ENCODE peak calls at places on chromosome 13, in four cellular contexts. Q is tibial artery, K is HFF-Myc, F is psoas muscle. N is an unnamed sample.

GRCh38 chr13:20495087-20496023 is 30.3 kb downstream of the CRYL1 start:
- DNase-seq in Q (peak; percentile 78), K (peak; percentile 48), F (no peak), N (peak; percentile 49)

GRCh38 chr13:53045110-53045509 is 16.5 kb downstream of the OLFM4 start:
- DNase-seq in Q (no peak), K (no peak), F (no peak), N (no peak)

GRCh38 chr13:73607489-73608156 is 526.6 kb downstream of the KLF12 start:
- DNase-seq in Q (no peak), K (no peak), F (no peak), N (no peak)

GRCh38 chr13:20264271-20265018 is 32.3 kb upstream of the GJB6 start:
- DNase-seq in Q (no peak), K (no peak), F (no peak), N (no peak)

GRCh38 chr13:105255472-105255871 is 1280.0 kb downstream of the EFNB2 start:
- DNase-seq in Q (no peak), K (no peak), F (no peak), N (no peak)

GRCh38 chr13:53112522-53112921 is 83.9 kb downstream of the OLFM4 start:
- DNase-seq in Q (no peak), K (no peak), F (no peak), N (no peak)

GRCh38 chr13:110346661-110347067 is 39.6 kb downstream of the COL4A2 start:
- DNase-seq in Q (no peak), K (no peak), F (no peak), N (no peak)

GRCh38 chr13:95155504-95155903 is 145.7 kb downstream of the ABCC4 start:
- DNase-seq in Q (no peak), K (no peak), F (no peak), N (no peak)

GRCh38 chr13:92994056-92994455 is 232.6 kb upstream of the GPC6 start:
- DNase-seq in Q (no peak), K (no peak), F (no peak), N (no peak)

GRCh38 chr13:79782541-79783216 is 301.7 kb downstream of the NDFIP2 start:
- DNase-seq in Q (no peak), K (no peak), F (no peak), N (no peak)

GRCh38 chr13:41052441-41052840 is 8.9 kb upstream of the WBP4 start:
- DNase-seq in Q (no peak), K (no peak), F (no peak), N (no peak)

GRCh38 chr13:41361501-41361900 is 50.4 kb downstream of the NAA16 start:
- DNase-seq in Q (no peak), K (no peak), F (no peak), N (no peak)

GRCh38 chr13:94020833-94021232 is 458.6 kb downstream of the DCT start:
- DNase-seq in Q (no peak), K (no peak), F (no peak), N (no peak)

GRCh38 chr13:46274094-46274698 is 62.5 kb downstream of the LRRC63 start:
- DNase-seq in Q (no peak), K (no peak), F (no peak), N (no peak)

GRCh38 chr13:71672527-71672926 is 194.5 kb downstream of the DACH1 start:
- DNase-seq in Q (no peak), K (no peak), F (no peak), N (no peak)

GRCh38 chr13:28044608-28045007 is 55.8 kb downstream of the FLT3 start:
- DNase-seq in Q (no peak), K (no peak), F (no peak), N (no peak)

GRCh38 chr13:28037399-28037798 is 48.9 kb upstream of the URAD start:
- DNase-seq in Q (no peak), K (no peak), F (no peak), N (no peak)

GRCh38 chr13:28045861-28046260 is 54.5 kb downstream of the FLT3 start:
- DNase-seq in Q (no peak), K (no peak), F (no peak), N (no peak)

GRCh38 chr13:28043224-28043623 is 54.7 kb upstream of the URAD start:
- DNase-seq in Q (no peak), K (no peak), F (no peak), N (no peak)

DNA sequence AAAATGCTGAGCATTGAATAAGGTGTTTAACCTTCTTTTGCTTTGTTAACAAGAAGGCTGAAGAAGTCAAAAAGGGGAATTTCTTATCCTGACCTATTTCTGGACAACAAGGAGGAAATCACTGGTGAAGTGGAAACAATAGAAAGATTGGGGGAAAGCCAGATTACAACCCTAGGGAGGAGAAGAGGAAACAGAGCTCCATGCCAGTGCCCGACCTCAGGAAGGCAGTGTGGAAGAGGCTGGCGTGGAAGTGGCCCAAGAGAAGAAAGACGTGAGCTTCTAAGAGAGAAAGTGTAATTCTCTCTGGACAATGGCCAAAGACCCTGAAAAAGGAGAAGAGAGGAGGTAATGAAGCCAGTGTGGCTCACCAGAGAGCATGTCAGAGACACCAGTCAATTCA is 52.5 kb upstream of the URAD start:
- DNase-seq in Q (no peak), K (no peak), F (no peak), N (no peak)
- TF ChIP-seq CTCF in Q (no peak), K (no peak), F (no peak), N (no peak)

GRCh38 chr13:61774903-61775302 is 359.3 kb upstream of the PCDH20 start:
- DNase-seq in Q (no peak), K (no peak), F (no peak), N (no peak)
- H3K4me3 ChIP-seq in Q (no peak overlapping the region), K (no peak overlapping the region), F (no peak overlapping the region), N (no peak overlapping the region)

DNA sequence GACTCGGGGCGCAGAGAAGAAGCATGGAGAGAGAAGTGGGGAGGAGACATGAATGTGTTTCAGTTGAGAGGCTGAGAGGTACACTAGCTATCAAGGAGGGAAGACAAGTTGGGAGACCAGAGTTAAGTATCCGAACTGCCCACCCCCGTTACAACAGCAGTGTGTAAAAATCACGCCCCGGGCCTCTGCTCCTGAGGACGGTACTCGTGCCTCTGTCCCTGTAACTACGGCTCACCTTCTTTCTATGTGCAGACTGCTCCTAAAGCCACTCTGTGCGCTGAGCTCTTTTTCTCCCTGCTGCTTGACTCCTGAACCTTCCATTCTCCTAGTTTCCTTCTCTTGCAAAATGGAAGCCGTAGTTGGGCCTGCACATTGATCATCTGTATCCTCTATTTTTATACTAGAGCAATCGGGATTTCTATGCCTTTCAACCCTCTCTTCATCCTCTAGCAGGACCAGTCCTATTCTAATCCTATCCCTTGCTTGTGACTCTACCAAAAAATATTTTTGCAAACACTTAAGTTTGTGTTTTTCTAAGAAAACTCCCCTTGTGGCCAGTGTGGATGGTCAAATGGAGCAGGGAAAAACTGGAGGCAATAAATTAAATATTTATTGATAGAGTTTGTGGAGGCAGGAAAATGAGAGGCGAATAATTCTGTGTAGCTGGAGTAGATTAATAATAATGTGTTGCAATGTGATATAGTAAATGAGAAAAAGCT is 569 bp downstream of the POLR1D start:
- DNase-seq in Q (no peak), K (no peak), F (no peak), N (no peak)
- TF ChIP-seq CTCF in Q (no peak), K (no peak), F (no peak), N (no peak)

DNA sequence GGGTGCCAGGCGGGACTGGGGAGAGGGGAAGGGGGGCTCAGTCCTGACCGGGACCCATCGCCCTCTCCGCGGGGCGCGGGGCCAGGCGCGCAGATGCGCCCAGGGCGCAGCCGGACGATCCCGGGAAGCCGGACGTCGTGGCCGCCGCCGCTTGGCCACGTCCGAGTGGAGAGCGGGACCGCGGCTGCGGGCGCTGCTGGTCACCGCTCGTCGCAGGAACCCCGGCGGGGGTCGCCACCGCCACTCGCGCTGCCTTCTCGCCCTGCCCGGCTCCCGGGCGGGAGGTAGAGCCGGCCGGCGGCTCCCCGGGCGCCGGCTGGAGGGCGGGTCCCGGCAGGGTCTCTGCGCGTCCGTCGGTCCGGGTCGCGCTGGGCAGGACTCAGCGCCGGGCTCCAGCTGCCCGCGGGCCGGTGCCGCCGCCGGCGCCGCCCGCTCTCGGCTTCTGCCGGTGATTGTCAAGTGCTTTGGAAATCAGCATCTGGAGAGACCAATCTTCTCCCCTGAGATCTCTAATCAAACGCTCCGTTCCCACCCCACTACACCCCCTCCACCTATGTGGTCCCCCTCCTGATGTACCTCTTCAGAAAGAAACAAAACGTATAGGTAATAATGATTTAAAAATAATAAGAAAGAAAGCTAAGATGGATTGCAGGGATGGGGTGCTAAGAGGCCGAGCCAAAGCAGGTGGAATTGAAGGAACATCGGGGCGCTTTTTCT is 464.4 kb downstream of the ITGBL1 start:
- DNase-seq in Q (no peak), K (no peak), F (no peak), N (no peak)
- H3K4me3 ChIP-seq in Q (peak overlapping the region; percentile 51), K (no peak overlapping the region), F (peak overlapping the region; percentile 38), N (no peak overlapping the region)

GRCh38 chr13:31733066-31733465 is 6.3 kb upstream of the RXFP2 start:
- DNase-seq in Q (no peak), K (no peak), F (no peak), N (no peak)

GRCh38 chr13:31733709-31734108 is 5.6 kb upstream of the RXFP2 start:
- DNase-seq in Q (no peak), K (peak; percentile 46), F (no peak), N (no peak)

GRCh38 chr13:31731923-31732322 is 7.4 kb upstream of the RXFP2 start:
- DNase-seq in Q (no peak), K (peak; percentile 69), F (no peak), N (no peak)
- TF ChIP-seq CTCF in Q (no peak), K (no peak), F (no peak), N (no peak)

DNA sequence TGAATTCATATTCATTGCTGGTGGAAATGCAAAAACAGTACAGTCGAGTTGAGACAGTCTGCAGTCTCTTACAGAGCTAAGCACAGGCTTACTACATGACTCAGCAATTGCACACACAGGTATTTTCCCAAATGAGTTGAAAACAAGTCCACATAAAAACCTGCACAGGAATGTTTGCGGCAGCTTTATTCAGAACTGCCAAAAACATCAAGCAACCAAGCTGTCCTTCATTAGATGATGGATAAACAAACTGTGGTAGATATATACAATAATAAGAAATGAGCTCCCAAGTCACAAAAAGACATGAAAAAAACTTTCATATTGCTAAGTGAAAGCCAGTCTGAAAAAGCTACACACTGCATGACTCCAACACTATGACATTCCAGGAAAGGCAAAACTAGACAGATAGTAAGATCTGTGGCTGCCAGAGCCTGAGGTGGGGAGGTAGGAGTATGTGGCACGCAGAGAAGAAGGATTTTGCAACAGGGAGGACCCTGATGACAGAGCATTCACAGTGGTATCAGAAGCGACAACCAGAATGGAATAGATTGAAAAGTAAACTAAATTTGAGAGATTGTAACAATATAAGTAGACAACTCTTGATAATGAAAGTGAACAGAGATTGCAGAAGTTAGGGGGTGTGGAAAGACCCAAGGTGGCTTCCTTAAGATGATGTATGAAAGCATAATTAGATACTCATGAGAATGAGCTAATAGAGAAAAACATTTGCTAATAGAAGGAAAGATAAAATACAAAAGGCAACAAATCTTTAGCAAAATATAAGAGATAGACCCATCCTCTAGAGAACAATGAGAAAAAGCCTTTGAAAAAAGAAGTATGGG is 52.7 kb downstream of the TSC22D1 start:
- DNase-seq in Q (no peak), K (no peak), F (no peak), N (peak; percentile 15)
- H3K4me3 ChIP-seq in Q (no peak overlapping the region), K (no peak overlapping the region), F (peak overlapping the region; percentile 29), N (no peak overlapping the region)